ENCODE peak calls at places on chromosome 11, in eight cellular contexts. One of them, this sample, is unnamed.

GRCh38 chr11:60842688-60843605 is 1.0 kb downstream of the CCDC86 start:
- DNase-seq in HCT116: no peak
- DNase-seq in SK-N-SH: no peak
- DNase-seq in GM23338: no peak
- DNase-seq in HL-60: no peak
- DNase-seq in HepG2: no peak
- DNase-seq in K562: no peak
- DNase-seq in GM12878: no peak
- DNase-seq in this sample: no peak

GRCh38 chr11:88535916-88536547 is 198.5 kb upstream of the CTSC start:
- DNase-seq in HCT116: peak; percentile 77
- DNase-seq in SK-N-SH: no peak
- DNase-seq in GM23338: no peak
- DNase-seq in HL-60: no peak
- DNase-seq in HepG2: peak; percentile 5
- DNase-seq in K562: no peak
- DNase-seq in GM12878: no peak
- DNase-seq in this sample: peak; percentile 84

GRCh38 chr11:115168229-115168671 is 336.0 kb downstream of the CADM1 start:
- DNase-seq in HCT116: no peak
- DNase-seq in SK-N-SH: peak; percentile 68
- DNase-seq in GM23338: no peak
- DNase-seq in HL-60: no peak
- DNase-seq in HepG2: no peak
- DNase-seq in K562: no peak
- DNase-seq in GM12878: no peak
- DNase-seq in this sample: no peak

GRCh38 chr11:94750319-94751215 is 17.6 kb upstream of the AMOTL1 start:
- DNase-seq in HCT116: no peak
- DNase-seq in SK-N-SH: no peak
- DNase-seq in GM23338: no peak
- DNase-seq in HL-60: no peak
- DNase-seq in HepG2: no peak
- DNase-seq in K562: no peak
- DNase-seq in GM12878: no peak
- DNase-seq in this sample: no peak

GRCh38 chr11:120964857-120965256 is 59.0 kb upstream of the TBCEL start:
- DNase-seq in HCT116: no peak
- DNase-seq in SK-N-SH: no peak
- DNase-seq in GM23338: no peak
- DNase-seq in HL-60: no peak
- DNase-seq in HepG2: no peak
- DNase-seq in K562: no peak
- DNase-seq in GM12878: no peak
- DNase-seq in this sample: no peak

GRCh38 chr11:85132839-85133238 is 494.3 kb downstream of the DLG2 start:
- DNase-seq in HCT116: no peak
- DNase-seq in SK-N-SH: no peak
- DNase-seq in GM23338: peak; percentile 48
- DNase-seq in HL-60: no peak
- DNase-seq in HepG2: no peak
- DNase-seq in K562: no peak
- DNase-seq in GM12878: no peak
- DNase-seq in this sample: no peak

GRCh38 chr11:2576116-2576515 is 123.7 kb downstream of the KCNQ1OT1 start:
- DNase-seq in HCT116: no peak
- DNase-seq in SK-N-SH: no peak
- DNase-seq in GM23338: no peak
- DNase-seq in HL-60: no peak
- DNase-seq in HepG2: no peak
- DNase-seq in K562: no peak
- DNase-seq in GM12878: no peak
- DNase-seq in this sample: no peak

GRCh38 chr11:77407613-77408012 is 66.3 kb downstream of the PAK1 start:
- DNase-seq in HCT116: peak; percentile 51
- DNase-seq in SK-N-SH: peak; percentile 65
- DNase-seq in GM23338: peak; percentile 21
- DNase-seq in HL-60: no peak
- DNase-seq in HepG2: peak; percentile 56
- DNase-seq in K562: no peak
- DNase-seq in GM12878: no peak
- DNase-seq in this sample: peak; percentile 94

GRCh38 chr11:20310137-20310536 is 53.4 kb upstream of the HTATIP2 start:
- DNase-seq in HCT116: no peak
- DNase-seq in SK-N-SH: no peak
- DNase-seq in GM23338: no peak
- DNase-seq in HL-60: no peak
- DNase-seq in HepG2: no peak
- DNase-seq in K562: no peak
- DNase-seq in GM12878: no peak
- DNase-seq in this sample: no peak

GRCh38 chr11:8249482-8249881 is 14.2 kb downstream of the LMO1 start:
- DNase-seq in HCT116: no peak
- DNase-seq in SK-N-SH: no peak
- DNase-seq in GM23338: no peak
- DNase-seq in HL-60: no peak
- DNase-seq in HepG2: no peak
- DNase-seq in K562: no peak
- DNase-seq in GM12878: no peak
- DNase-seq in this sample: no peak

GRCh38 chr11:69217276-69218105 is 61.8 kb downstream of the SMIM38 start:
- DNase-seq in HCT116: no peak
- DNase-seq in SK-N-SH: peak; percentile 64
- DNase-seq in GM23338: no peak
- DNase-seq in HL-60: no peak
- DNase-seq in HepG2: no peak
- DNase-seq in K562: no peak
- DNase-seq in GM12878: no peak
- DNase-seq in this sample: no peak

GRCh38 chr11:101090679-101091270 is 38.8 kb downstream of the PGR start:
- DNase-seq in HCT116: no peak
- DNase-seq in SK-N-SH: no peak
- DNase-seq in GM23338: no peak
- DNase-seq in HL-60: no peak
- DNase-seq in HepG2: no peak
- DNase-seq in K562: no peak
- DNase-seq in GM12878: no peak
- DNase-seq in this sample: no peak

GRCh38 chr11:89163686-89164085 is 14.0 kb upstream of the TYR start:
- DNase-seq in HCT116: no peak
- DNase-seq in SK-N-SH: no peak
- DNase-seq in GM23338: no peak
- DNase-seq in HL-60: no peak
- DNase-seq in HepG2: no peak
- DNase-seq in K562: no peak
- DNase-seq in GM12878: no peak
- DNase-seq in this sample: no peak

GRCh38 chr11:9660886-9661285 is 3.0 kb upstream of the SWAP70 start:
- DNase-seq in HCT116: no peak
- DNase-seq in SK-N-SH: no peak
- DNase-seq in GM23338: no peak
- DNase-seq in HL-60: no peak
- DNase-seq in HepG2: no peak
- DNase-seq in K562: no peak
- DNase-seq in GM12878: no peak
- DNase-seq in this sample: no peak

GRCh38 chr11:110184974-110185597 is 91.9 kb downstream of the ZC3H12C start:
- DNase-seq in HCT116: peak; percentile 10
- DNase-seq in SK-N-SH: no peak
- DNase-seq in GM23338: no peak
- DNase-seq in HL-60: no peak
- DNase-seq in HepG2: peak; percentile 14
- DNase-seq in K562: no peak
- DNase-seq in GM12878: no peak
- DNase-seq in this sample: no peak

GRCh38 chr11:29279716-29280115 is 737.1 kb downstream of the KCNA4 start:
- DNase-seq in HCT116: no peak
- DNase-seq in SK-N-SH: no peak
- DNase-seq in GM23338: no peak
- DNase-seq in HL-60: no peak
- DNase-seq in HepG2: no peak
- DNase-seq in K562: no peak
- DNase-seq in GM12878: no peak
- DNase-seq in this sample: no peak

GRCh38 chr11:62497132-62497915 is 49.3 kb downstream of the AHNAK start:
- DNase-seq in HCT116: peak; percentile 74
- DNase-seq in SK-N-SH: peak; percentile 66
- DNase-seq in GM23338: peak; percentile 78
- DNase-seq in HL-60: peak; percentile 52
- DNase-seq in HepG2: peak; percentile 86
- DNase-seq in K562: peak; percentile 27
- DNase-seq in GM12878: peak; percentile 13
- DNase-seq in this sample: peak; percentile 77

GRCh38 chr11:124748481-124749338 is 3.3 kb downstream of the VSIG2 start:
- DNase-seq in HCT116: no peak
- DNase-seq in SK-N-SH: no peak
- DNase-seq in GM23338: no peak
- DNase-seq in HL-60: no peak
- DNase-seq in HepG2: no peak
- DNase-seq in K562: no peak
- DNase-seq in GM12878: no peak
- DNase-seq in this sample: no peak

GRCh38 chr11:128482092-128482491 is 105.3 kb downstream of the ETS1 start:
- DNase-seq in HCT116: no peak
- DNase-seq in SK-N-SH: no peak
- DNase-seq in GM23338: no peak
- DNase-seq in HL-60: no peak
- DNase-seq in HepG2: no peak
- DNase-seq in K562: no peak
- DNase-seq in GM12878: no peak
- DNase-seq in this sample: no peak

GRCh38 chr11:126680109-126680508 is 320.5 kb downstream of the KIRREL3 start:
- DNase-seq in HCT116: no peak
- DNase-seq in SK-N-SH: no peak
- DNase-seq in GM23338: no peak
- DNase-seq in HL-60: no peak
- DNase-seq in HepG2: no peak
- DNase-seq in K562: no peak
- DNase-seq in GM12878: no peak
- DNase-seq in this sample: no peak

GRCh38 chr11:33829430-33830141 is 55.3 kb upstream of the FBXO3 start:
- DNase-seq in HCT116: peak; percentile 40
- DNase-seq in SK-N-SH: peak; percentile 78
- DNase-seq in GM23338: peak; percentile 83
- DNase-seq in HL-60: no peak
- DNase-seq in HepG2: peak; percentile 13
- DNase-seq in K562: peak; percentile 71
- DNase-seq in GM12878: peak; percentile 28
- DNase-seq in this sample: peak; percentile 67

GRCh38 chr11:77569671-77570070 is 20.1 kb upstream of the AQP11 start:
- DNase-seq in HCT116: no peak
- DNase-seq in SK-N-SH: no peak
- DNase-seq in GM23338: no peak
- DNase-seq in HL-60: no peak
- DNase-seq in HepG2: no peak
- DNase-seq in K562: no peak
- DNase-seq in GM12878: no peak
- DNase-seq in this sample: no peak

GRCh38 chr11:41451011-41451410 is 8.4 kb downstream of the LRRC4C start:
- DNase-seq in HCT116: no peak
- DNase-seq in SK-N-SH: no peak
- DNase-seq in GM23338: no peak
- DNase-seq in HL-60: no peak
- DNase-seq in HepG2: no peak
- DNase-seq in K562: no peak
- DNase-seq in GM12878: no peak
- DNase-seq in this sample: no peak

GRCh38 chr11:41446107-41446506 is 13.3 kb downstream of the LRRC4C start:
- DNase-seq in HCT116: no peak
- DNase-seq in SK-N-SH: no peak
- DNase-seq in GM23338: no peak
- DNase-seq in HL-60: no peak
- DNase-seq in HepG2: no peak
- DNase-seq in K562: no peak
- DNase-seq in GM12878: no peak
- DNase-seq in this sample: no peak

GRCh38 chr11:41449483-41450050 is 9.9 kb downstream of the LRRC4C start:
- DNase-seq in HCT116: no peak
- DNase-seq in SK-N-SH: no peak
- DNase-seq in GM23338: no peak
- DNase-seq in HL-60: no peak
- DNase-seq in HepG2: no peak
- DNase-seq in K562: no peak
- DNase-seq in GM12878: no peak
- DNase-seq in this sample: no peak

GRCh38 chr11:41446566-41446965 is 12.9 kb downstream of the LRRC4C start:
- DNase-seq in HCT116: no peak
- DNase-seq in SK-N-SH: no peak
- DNase-seq in GM23338: no peak
- DNase-seq in HL-60: no peak
- DNase-seq in HepG2: no peak
- DNase-seq in K562: no peak
- DNase-seq in GM12878: no peak
- DNase-seq in this sample: no peak
- TF ChIP-seq REST in HCT116: no peak
- TF ChIP-seq REST in SK-N-SH: no peak
- TF ChIP-seq REST in GM23338: no peak
- TF ChIP-seq REST in HL-60: no peak
- TF ChIP-seq REST in HepG2: no peak
- TF ChIP-seq REST in K562: no peak
- TF ChIP-seq REST in GM12878: no peak
- TF ChIP-seq REST in this sample: no peak

GRCh38 chr11:65919151-65920034 is at the start of gene DRAP1:
- DNase-seq in HCT116: peak; percentile 92
- DNase-seq in SK-N-SH: peak; percentile 100
- DNase-seq in GM23338: peak; percentile 99
- DNase-seq in HL-60: peak; percentile 96
- DNase-seq in HepG2: peak; percentile 94
- DNase-seq in K562: peak; percentile 99
- DNase-seq in GM12878: peak; percentile 64
- DNase-seq in this sample: no peak
- TF ChIP-seq POLR2AphosphoS5 in HCT116: no peak
- TF ChIP-seq POLR2AphosphoS5 in SK-N-SH: peak; percentile 24
- TF ChIP-seq POLR2AphosphoS5 in GM23338: no peak
- TF ChIP-seq POLR2AphosphoS5 in HL-60: peak; percentile 33
- TF ChIP-seq POLR2AphosphoS5 in HepG2: no peak
- TF ChIP-seq POLR2AphosphoS5 in K562: no peak
- TF ChIP-seq POLR2AphosphoS5 in GM12878: no peak
- TF ChIP-seq POLR2AphosphoS5 in this sample: peak; percentile 83

DNA sequence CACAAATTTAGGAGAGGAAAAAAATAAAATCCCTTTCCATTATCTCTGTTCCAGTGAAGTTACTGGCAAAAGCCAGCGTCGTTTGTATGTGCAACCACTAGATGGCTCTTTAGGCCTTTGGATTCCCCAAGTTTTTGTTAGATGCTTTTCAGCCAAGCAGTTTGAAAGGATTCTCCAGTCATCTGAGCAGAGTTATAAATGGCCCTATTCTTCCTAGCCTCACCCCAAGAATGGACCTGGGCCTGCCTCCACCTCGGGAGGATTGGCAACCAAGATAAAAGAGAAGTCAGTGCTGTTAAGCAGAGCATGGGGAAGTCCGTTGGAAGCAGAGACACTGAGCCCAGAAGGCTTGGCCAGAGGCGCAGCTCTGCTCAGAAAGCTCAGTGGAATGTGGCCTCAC is 15.4 kb downstream of the FAM181B start:
- DNase-seq in HCT116: peak; percentile 19
- DNase-seq in SK-N-SH: peak; percentile 54
- DNase-seq in GM23338: peak; percentile 85
- DNase-seq in HL-60: no peak
- DNase-seq in HepG2: peak; percentile 7
- DNase-seq in K562: peak; percentile 56
- DNase-seq in GM12878: no peak
- DNase-seq in this sample: peak; percentile 25
- TF ChIP-seq REST in HCT116: no peak
- TF ChIP-seq REST in SK-N-SH: no peak
- TF ChIP-seq REST in GM23338: no peak
- TF ChIP-seq REST in HL-60: no peak
- TF ChIP-seq REST in HepG2: no peak
- TF ChIP-seq REST in K562: no peak
- TF ChIP-seq REST in GM12878: no peak
- TF ChIP-seq REST in this sample: no peak

GRCh38 chr11:1003159-1003558 is 33.4 kb downstream of the MUC6 start:
- DNase-seq in HCT116: no peak
- DNase-seq in SK-N-SH: no peak
- DNase-seq in GM23338: no peak
- DNase-seq in HL-60: no peak
- DNase-seq in HepG2: no peak
- DNase-seq in K562: no peak
- DNase-seq in GM12878: no peak
- DNase-seq in this sample: no peak
- TF ChIP-seq POLR2AphosphoS5 in HCT116: no peak
- TF ChIP-seq POLR2AphosphoS5 in SK-N-SH: no peak
- TF ChIP-seq POLR2AphosphoS5 in GM23338: no peak
- TF ChIP-seq POLR2AphosphoS5 in HL-60: no peak
- TF ChIP-seq POLR2AphosphoS5 in HepG2: no peak
- TF ChIP-seq POLR2AphosphoS5 in K562: no peak
- TF ChIP-seq POLR2AphosphoS5 in GM12878: no peak
- TF ChIP-seq POLR2AphosphoS5 in this sample: no peak

This sample was measured in Panc1.